ENCODE peak calls at places on chromosome X, in eight cellular contexts. One of them, this sample, is unnamed.

GRCh38 chrX:23333842-23334535 is 660 bp upstream of the PTCHD1 start:
- DNase-seq in ACHN: no peak
- DNase-seq in GM03348: no peak
- DNase-seq in AG04449: no peak
- DNase-seq in GM04504: no peak
- DNase-seq in T-helper 2 cell: no peak
- DNase-seq in upper lobe of right lung: peak; percentile 58
- DNase-seq in body of pancreas: no peak
- DNase-seq in this sample: peak; percentile 3

GRCh38 chrX:102833136-102833535 is 103.9 kb upstream of the RAB40AL start:
- DNase-seq in ACHN: peak; percentile 5
- DNase-seq in GM03348: peak; percentile 31
- DNase-seq in upper lobe of right lung: no peak
- DNase-seq in body of pancreas: no peak
- DNase-seq in T-helper 2 cell: no peak
- DNase-seq in AG04449: no peak
- DNase-seq in GM04504: no peak
- DNase-seq in this sample: no peak

GRCh38 chrX:43559643-43560042 is 96.5 kb upstream of the MAOA start:
- DNase-seq in upper lobe of right lung: no peak
- DNase-seq in GM04504: no peak
- DNase-seq in GM03348: no peak
- DNase-seq in AG04449: no peak
- DNase-seq in body of pancreas: peak; percentile 52
- DNase-seq in ACHN: peak; percentile 11
- DNase-seq in T-helper 2 cell: peak; percentile 66
- DNase-seq in this sample: peak; percentile 53

GRCh38 chrX:24515447-24515846 is 50.4 kb downstream of the PDK3 start:
- DNase-seq in body of pancreas: no peak
- DNase-seq in GM03348: no peak
- DNase-seq in upper lobe of right lung: no peak
- DNase-seq in T-helper 2 cell: peak; percentile 20
- DNase-seq in GM04504: no peak
- DNase-seq in AG04449: no peak
- DNase-seq in ACHN: peak; percentile 1
- DNase-seq in this sample: peak; percentile 4

GRCh38 chrX:11580789-11581188 is 84.9 kb downstream of the ARHGAP6 start:
- DNase-seq in ACHN: no peak
- DNase-seq in upper lobe of right lung: no peak
- DNase-seq in AG04449: no peak
- DNase-seq in GM04504: no peak
- DNase-seq in GM03348: no peak
- DNase-seq in T-helper 2 cell: no peak
- DNase-seq in body of pancreas: no peak
- DNase-seq in this sample: no peak

GRCh38 chrX:26889574-26889973 is 573.6 kb downstream of the PPP4R3C start:
- DNase-seq in body of pancreas: no peak
- DNase-seq in AG04449: no peak
- DNase-seq in upper lobe of right lung: no peak
- DNase-seq in GM04504: no peak
- DNase-seq in T-helper 2 cell: no peak
- DNase-seq in GM03348: no peak
- DNase-seq in ACHN: no peak
- DNase-seq in this sample: no peak

GRCh38 chrX:30607155-30607554 is 29.6 kb upstream of the TASL start:
- DNase-seq in AG04449: no peak
- DNase-seq in GM03348: no peak
- DNase-seq in upper lobe of right lung: no peak
- DNase-seq in GM04504: no peak
- DNase-seq in T-helper 2 cell: no peak
- DNase-seq in body of pancreas: no peak
- DNase-seq in ACHN: no peak
- DNase-seq in this sample: peak; percentile 88

GRCh38 chrX:23989689-23990088 is 37.3 kb downstream of the KLHL15 start:
- DNase-seq in AG04449: no peak
- DNase-seq in body of pancreas: no peak
- DNase-seq in ACHN: no peak
- DNase-seq in GM03348: no peak
- DNase-seq in upper lobe of right lung: no peak
- DNase-seq in T-helper 2 cell: no peak
- DNase-seq in GM04504: no peak
- DNase-seq in this sample: no peak

GRCh38 chrX:153469811-153470410 is 465 bp downstream of the HAUS7 start:
- DNase-seq in T-helper 2 cell: peak; percentile 40
- DNase-seq in ACHN: peak; percentile 24
- DNase-seq in body of pancreas: peak; percentile 22
- DNase-seq in upper lobe of right lung: no peak
- DNase-seq in GM04504: no peak
- DNase-seq in AG04449: no peak
- DNase-seq in GM03348: peak; percentile 45
- DNase-seq in this sample: peak; percentile 27

GRCh38 chrX:49165901-49166881 is 3.6 kb downstream of the MAGIX start:
- DNase-seq in ACHN: no peak
- DNase-seq in GM04504: no peak
- DNase-seq in AG04449: no peak
- DNase-seq in GM03348: no peak
- DNase-seq in body of pancreas: peak; percentile 83
- DNase-seq in upper lobe of right lung: peak; percentile 87
- DNase-seq in T-helper 2 cell: peak; percentile 89
- DNase-seq in this sample: peak; percentile 95

GRCh38 chrX:11352296-11352741 is 59.1 kb downstream of the AMELX start:
- DNase-seq in AG04449: no peak
- DNase-seq in body of pancreas: no peak
- DNase-seq in T-helper 2 cell: no peak
- DNase-seq in upper lobe of right lung: no peak
- DNase-seq in GM03348: no peak
- DNase-seq in GM04504: no peak
- DNase-seq in ACHN: no peak
- DNase-seq in this sample: peak; percentile 26

GRCh38 chrX:13131511-13132137 is 87.2 kb upstream of the FAM9C start:
- DNase-seq in upper lobe of right lung: no peak
- DNase-seq in T-helper 2 cell: peak; percentile 64
- DNase-seq in body of pancreas: peak; percentile 17
- DNase-seq in ACHN: no peak
- DNase-seq in AG04449: no peak
- DNase-seq in GM04504: no peak
- DNase-seq in GM03348: no peak
- DNase-seq in this sample: no peak

GRCh38 chrX:8844157-8844556 is 43.0 kb upstream of the FAM9A start:
- DNase-seq in GM03348: no peak
- DNase-seq in upper lobe of right lung: no peak
- DNase-seq in body of pancreas: no peak
- DNase-seq in ACHN: no peak
- DNase-seq in GM04504: no peak
- DNase-seq in T-helper 2 cell: no peak
- DNase-seq in AG04449: no peak
- DNase-seq in this sample: no peak

GRCh38 chrX:48028091-48028490 is 21.3 kb downstream of the SPACA5 start:
- DNase-seq in ACHN: no peak
- DNase-seq in GM04504: no peak
- DNase-seq in body of pancreas: no peak
- DNase-seq in upper lobe of right lung: no peak
- DNase-seq in GM03348: no peak
- DNase-seq in T-helper 2 cell: no peak
- DNase-seq in AG04449: no peak
- DNase-seq in this sample: no peak

GRCh38 chrX:132483523-132483922 is 5.3 kb downstream of the MBNL3 start:
- DNase-seq in ACHN: no peak
- DNase-seq in upper lobe of right lung: no peak
- DNase-seq in GM03348: no peak
- DNase-seq in AG04449: no peak
- DNase-seq in body of pancreas: no peak
- DNase-seq in GM04504: no peak
- DNase-seq in T-helper 2 cell: no peak
- DNase-seq in this sample: no peak

GRCh38 chrX:130385520-130385919 is at the start of gene GPR119:
- DNase-seq in GM03348: no peak
- DNase-seq in body of pancreas: peak; percentile 7
- DNase-seq in ACHN: no peak
- DNase-seq in GM04504: no peak
- DNase-seq in upper lobe of right lung: no peak
- DNase-seq in AG04449: no peak
- DNase-seq in T-helper 2 cell: no peak
- DNase-seq in this sample: no peak

GRCh38 chrX:133415276-133416105 is at the start of gene GPC4:
- DNase-seq in AG04449: no peak
- DNase-seq in GM04504: no peak
- DNase-seq in T-helper 2 cell: no peak
- DNase-seq in ACHN: peak; percentile 33
- DNase-seq in upper lobe of right lung: peak; percentile 91
- DNase-seq in GM03348: peak; percentile 80
- DNase-seq in body of pancreas: peak; percentile 83
- DNase-seq in this sample: peak; percentile 54

GRCh38 chrX:49291615-49292337 is 11.7 kb upstream of the GAGE10 start:
- DNase-seq in ACHN: peak; percentile 46
- DNase-seq in AG04449: no peak
- DNase-seq in GM03348: peak; percentile 57
- DNase-seq in body of pancreas: peak; percentile 42
- DNase-seq in GM04504: peak; percentile 19
- DNase-seq in upper lobe of right lung: peak; percentile 72
- DNase-seq in T-helper 2 cell: peak; percentile 67
- DNase-seq in this sample: peak; percentile 56

GRCh38 chrX:103211012-103211715 is 3.7 kb upstream of the BEX4 start:
- DNase-seq in GM04504: peak; percentile 17
- DNase-seq in ACHN: peak; percentile 30
- DNase-seq in upper lobe of right lung: no peak
- DNase-seq in T-helper 2 cell: peak; percentile 43
- DNase-seq in AG04449: no peak
- DNase-seq in body of pancreas: peak; percentile 50
- DNase-seq in GM03348: peak; percentile 38
- DNase-seq in this sample: peak; percentile 53

GRCh38 chrX:30521440-30522182 is 56.0 kb downstream of the TASL start:
- DNase-seq in AG04449: peak; percentile 26
- DNase-seq in GM03348: peak; percentile 30
- DNase-seq in upper lobe of right lung: no peak
- DNase-seq in GM04504: peak; percentile 35
- DNase-seq in ACHN: no peak
- DNase-seq in body of pancreas: no peak
- DNase-seq in T-helper 2 cell: no peak
- DNase-seq in this sample: peak; percentile 56

GRCh38 chrX:18955676-18956075 is 28.2 kb downstream of the PHKA2 start:
- DNase-seq in GM03348: no peak
- DNase-seq in AG04449: no peak
- DNase-seq in ACHN: no peak
- DNase-seq in GM04504: no peak
- DNase-seq in T-helper 2 cell: no peak
- DNase-seq in upper lobe of right lung: no peak
- DNase-seq in body of pancreas: no peak
- DNase-seq in this sample: no peak

GRCh38 chrX:134745636-134746378 is 87.5 kb upstream of the PLAC1 start:
- DNase-seq in GM04504: no peak
- DNase-seq in upper lobe of right lung: no peak
- DNase-seq in AG04449: no peak
- DNase-seq in GM03348: no peak
- DNase-seq in body of pancreas: peak; percentile 3
- DNase-seq in ACHN: no peak
- DNase-seq in T-helper 2 cell: no peak
- DNase-seq in this sample: no peak

GRCh38 chrX:115639481-115639880 is 78.5 kb downstream of the PLS3 start:
- DNase-seq in upper lobe of right lung: no peak
- DNase-seq in T-helper 2 cell: no peak
- DNase-seq in body of pancreas: no peak
- DNase-seq in ACHN: no peak
- DNase-seq in AG04449: no peak
- DNase-seq in GM03348: no peak
- DNase-seq in GM04504: no peak
- DNase-seq in this sample: no peak

GRCh38 chrX:101986571-101986970 is 54.7 kb upstream of the ZMAT1 start:
- DNase-seq in GM04504: no peak
- DNase-seq in AG04449: no peak
- DNase-seq in upper lobe of right lung: no peak
- DNase-seq in body of pancreas: no peak
- DNase-seq in ACHN: no peak
- DNase-seq in T-helper 2 cell: no peak
- DNase-seq in GM03348: no peak
- DNase-seq in this sample: peak; percentile 0

GRCh38 chrX:152635941-152636340 is 1.8 kb upstream of the GABRQ start:
- DNase-seq in T-helper 2 cell: no peak
- DNase-seq in body of pancreas: peak; percentile 39
- DNase-seq in upper lobe of right lung: no peak
- DNase-seq in ACHN: peak; percentile 9
- DNase-seq in AG04449: peak; percentile 1
- DNase-seq in GM03348: peak; percentile 56
- DNase-seq in GM04504: peak; percentile 27
- DNase-seq in this sample: peak; percentile 55